ENCODE peak calls at places on chromosomes 1 and 21, in six cellular contexts. Q is heart right ventricle, U is pancreas, F is smooth muscle cell of the brain vasculature, B is nephron progenitor cell, D is KG1. K is an unnamed sample.
A peak's percentile ranks its signal among the peaks of the same experiment; 100 is the strongest.

GRCh38 chr1:202014915-202015676 is 4.7 kb downstream of the ELF3 start:
- DNase-seq in Q (no peak), B (no peak), U (no peak), D (no peak), F (no peak), K (no peak)

GRCh38 chr1:78570539-78570938 is 49.7 kb upstream of the IFI44L start:
- DNase-seq in B (no peak), F (no peak), U (no peak), D (no peak), Q (no peak), K (peak; percentile 20)

GRCh38 chr1:52164604-52165003 is 22.7 kb downstream of the ZFYVE9 start:
- DNase-seq in D (no peak), B (no peak), Q (no peak), U (no peak), F (no peak), K (peak; percentile 18)

GRCh38 chr1:233229291-233229690 is 66.2 kb downstream of the PCNX2 start:
- DNase-seq in Q (no peak), F (peak; percentile 10), U (no peak), B (no peak), D (no peak), K (no peak)

GRCh38 chr1:3160647-3161046 is 91.6 kb downstream of the PRDM16 start:
- DNase-seq in B (no peak), Q (no peak), F (no peak), D (no peak), U (no peak), K (no peak)

GRCh38 chr1:206784471-206784903 is 12.2 kb upstream of the IL10 start:
- DNase-seq in D (no peak), Q (no peak), F (no peak), U (no peak), B (no peak), K (no peak)

GRCh38 chr1:24720152-24720551 is 25.1 kb upstream of the CLIC4 start:
- DNase-seq in U (peak; percentile 40), Q (peak; percentile 94), B (no peak), F (no peak), D (no peak), K (no peak)

GRCh38 chr1:163796394-163796821 is 474.7 kb downstream of the NUF2 start:
- DNase-seq in Q (no peak), B (no peak), D (no peak), F (no peak), U (no peak), K (no peak)

GRCh38 chr1:3169621-3170356 is 100.8 kb downstream of the PRDM16 start:
- DNase-seq in Q (no peak), D (no peak), F (no peak), U (no peak), B (peak; percentile 57), K (no peak)

GRCh38 chr1:226602186-226603029 is 53.8 kb downstream of the STUM start:
- DNase-seq in U (no peak), Q (peak; percentile 62), B (peak; percentile 21), F (no peak), D (no peak), K (no peak)

GRCh38 chr1:76158126-76158525 is 83.6 kb downstream of the ST6GALNAC3 start:
- DNase-seq in D (no peak), U (no peak), F (no peak), B (no peak), Q (no peak), K (no peak)

GRCh38 chr1:115505157-115505571 is 136.6 kb upstream of the VANGL1 start:
- DNase-seq in B (no peak), D (no peak), F (no peak), Q (no peak), U (no peak), K (no peak)

GRCh38 chr21:34812510-34813265 is 143.9 kb downstream of the CLIC6 start:
- DNase-seq in U (no peak), B (no peak), D (no peak), F (peak; percentile 69), Q (no peak), K (no peak)

GRCh38 chr1:28582248-28582615 is 9.8 kb upstream of the RAB42 start:
- DNase-seq in Q (no peak), F (no peak), B (no peak), D (no peak), U (no peak), K (no peak)

GRCh38 chr1:125087247-125087646 is 3902.5 kb downstream of the SRGAP2C start:
- DNase-seq in D (no peak), B (no peak), Q (no peak), U (no peak), F (no peak), K (no peak)

GRCh38 chr1:33147997-33148314 is 33.9 kb downstream of the TRIM62 start:
- DNase-seq in D (no peak), F (no peak), B (no peak), U (no peak), Q (no peak), K (no peak)

GRCh38 chr1:111140680-111140967 is 601 bp downstream of the CEPT1 start:
- DNase-seq in Q (no peak), F (peak; percentile 3), B (peak; percentile 66), U (no peak), D (no peak), K (no peak)

GRCh38 chr1:39754906-39755504 is 16.1 kb downstream of the OXCT2 start:
- DNase-seq in Q (peak; percentile 30), D (no peak), U (no peak), F (no peak), B (no peak), K (no peak)

GRCh38 chr1:94821636-94822305 is 1.6 kb downstream of the SLC44A3 start:
- DNase-seq in D (no peak), F (no peak), B (no peak), U (no peak), Q (no peak), K (peak; percentile 37)

GRCh38 chr1:107941123-107941522 is 23.9 kb downstream of the VAV3 start:
- DNase-seq in U (no peak), F (no peak), D (no peak), B (no peak), Q (peak; percentile 17), K (no peak)

GRCh38 chr1:194873328-194873923 is 1687.0 kb upstream of the B3GALT2 start:
- DNase-seq in Q (no peak), F (no peak), U (no peak), B (no peak), D (no peak), K (no peak)

GRCh38 chr1:198122693-198123092 is 34.1 kb upstream of the NEK7 start:
- DNase-seq in Q (no peak), F (no peak), U (no peak), B (no peak), D (no peak), K (no peak)

GRCh38 chr1:169483500-169483966 is 2.2 kb downstream of the SLC19A2 start:
- DNase-seq in D (no peak), F (no peak), U (peak; percentile 61), Q (peak; percentile 32), B (no peak), K (peak; percentile 7)

GRCh38 chr21:41241341-41241740 is 73.4 kb downstream of the BACE2 start:
- DNase-seq in F (no peak), U (no peak), D (no peak), B (no peak), Q (no peak), K (no peak)

GRCh38 chr1:43898981-43899380 is 34.6 kb upstream of the ARTN start:
- DNase-seq in D (no peak), F (no peak), Q (no peak), U (no peak), B (no peak), K (no peak)

GRCh38 chr1:217322834-217323233 is 308.1 kb downstream of the GPATCH2 start:
- DNase-seq in Q (no peak), D (no peak), U (no peak), B (no peak), F (no peak), K (no peak)

GRCh38 chr1:57473448-57473847 is 49.6 kb upstream of the DAB1 start:
- DNase-seq in F (no peak), D (no peak), Q (no peak), B (no peak), U (no peak), K (no peak)

GRCh38 chr1:192538407-192539311 is 36.9 kb upstream of the RGS1 start:
- DNase-seq in U (no peak), Q (peak; percentile 17), F (no peak), D (no peak), B (no peak), K (no peak)

GRCh38 chr1:155241069-155241679 is 14.1 kb downstream of the ENTREP3 start:
- DNase-seq in B (peak; percentile 52), D (peak; percentile 77), U (peak; percentile 77), F (no peak), Q (peak; percentile 80), K (peak; percentile 87)

GRCh38 chr1:231075020-231075419 is 35.0 kb upstream of the FAM89A start:
- DNase-seq in F (no peak), Q (no peak), D (no peak), B (no peak), U (peak; percentile 92), K (no peak)

K was measured in SK-N-DZ.